ENCODE peak calls at places on chromosome 13, in nine cellular contexts. L is cardiac muscle cell; U is head of caudate nucleus; R is HCT116; B is foreskin fibroblast; D is AML-193; M is hepatocyte; Z is stimulated activated CD4-positive, alpha-beta T cell treated with anti-CD3 and anti-CD28 coated beads, Interleukin-2, amount 100 ng/mL, for 48 hours; W is nucleus accumbens. O is an unnamed sample.

GRCh38 chr13:108326318-108326717 is 56.8 kb downstream of the TNFSF13B start:
- DNase-seq in L (no peak), U (no peak), R (no peak), B (no peak), D (peak), M (peak), Z (no peak), W (no peak), O (peak)

GRCh38 chr13:31891472-31891871 is 140.1 kb upstream of the FRY start:
- DNase-seq in L (peak), U (no peak), R (no peak), B (no peak), D (no peak), M (peak), Z (no peak), W (no peak), O (no peak)

GRCh38 chr13:110405597-110406450 is 98.7 kb downstream of the COL4A2 start:
- DNase-seq in L (no peak), U (no peak), R (no peak), B (peak), D (no peak), M (no peak), Z (no peak), W (no peak), O (no peak)

GRCh38 chr13:114008964-114009589 is 35.2 kb upstream of the C13orf46 start:
- DNase-seq in L (no peak), U (no peak), R (no peak), B (no peak), D (no peak), M (no peak), Z (no peak), W (no peak), O (no peak)

GRCh38 chr13:27261376-27261775 is 9.3 kb upstream of the RASL11A start:
- DNase-seq in L (no peak), U (no peak), R (no peak), B (peak), D (no peak), M (no peak), Z (no peak), W (no peak), O (no peak)

GRCh38 chr13:85864963-85865530 is 65.8 kb upstream of the SLITRK6 start:
- DNase-seq in L (peak), U (no peak), R (peak), B (peak), D (peak), M (peak), Z (no peak), W (no peak), O (peak)

GRCh38 chr13:29908411-29908810 is 58.0 kb upstream of the UBL3 start:
- DNase-seq in L (no peak), U (no peak), R (no peak), B (peak), D (no peak), M (no peak), Z (no peak), W (no peak), O (no peak)

GRCh38 chr13:43245374-43245964 is 222.1 kb downstream of the DNAJC15 start:
- DNase-seq in L (no peak), U (no peak), R (no peak), B (peak), D (no peak), M (no peak), Z (no peak), W (no peak), O (no peak)

GRCh38 chr13:88068975-88069374 is 397.8 kb downstream of the SLITRK5 start:
- DNase-seq in L (peak), U (no peak), R (no peak), B (no peak), D (no peak), M (peak), Z (no peak), W (no peak), O (no peak)

GRCh38 chr13:28475916-28476725 is 18.8 kb downstream of the FLT1 start:
- DNase-seq in L (no peak), U (no peak), R (peak), B (peak), D (peak), M (peak), Z (no peak), W (no peak), O (no peak)